ENCODE peak calls at places on chromosomes 6 and 20, in four cellular contexts. L is ELF-1, S is hippocampal formation, C is ovary. Q is an unnamed sample.

GRCh38 chr6:169093121-169093723 is 160.4 kb downstream of the THBS2 start:
- DNase-seq in S (no peak), C (no peak), L (no peak), Q (no peak)

GRCh38 chr6:14046476-14047068 is 71.0 kb upstream of the CD83 start:
- DNase-seq in S (no peak), C (no peak), L (peak; percentile 60), Q (no peak)

GRCh38 chr6:121645100-121645745 is 209.8 kb downstream of the GJA1 start:
- DNase-seq in S (no peak), C (no peak), L (no peak), Q (no peak)

GRCh38 chr6:128827675-128828464 is 55.1 kb upstream of the LAMA2 start:
- DNase-seq in C (no peak), S (no peak), L (no peak), Q (no peak)

GRCh38 chr6:46465294-46466165 is 25.7 kb downstream of the RCAN2 start:
- DNase-seq in S (no peak), C (no peak), L (no peak), Q (no peak)

GRCh38 chr6:87714093-87714809 is 12.2 kb upstream of the AKIRIN2 start:
- DNase-seq in L (no peak), S (no peak), C (no peak), Q (no peak)

GRCh38 chr20:50730765-50731054 is 670 bp upstream of the PARD6B start:
- DNase-seq in S (no peak), C (no peak), L (no peak), Q (no peak)

GRCh38 chr20:38447931-38448675 is 13.0 kb upstream of the SNHG17 start:
- DNase-seq in C (no peak), L (no peak), S (no peak), Q (no peak)

Q was measured in psoas muscle.